ENCODE peak calls at places on chromosome 22, in four cellular contexts. O is thyroid gland, V is adrenal gland, A is K562. L is an unnamed sample.
A peak's percentile ranks its signal among the peaks of the same experiment; 100 is the strongest.

GRCh38 chr22:19679476-19680099 is 34.7 kb upstream of the SEPTIN5 start:
- DNase-seq in A (peak; percentile 99), V (peak; percentile 60), O (peak; percentile 56), L (peak; percentile 18)

GRCh38 chr22:22210375-22210774 is 34.2 kb upstream of the VPREB1 start:
- DNase-seq in V (no peak), O (no peak), A (no peak), L (no peak)

GRCh38 chr22:31577711-31578110 is 81.4 kb downstream of the SFI1 start:
- DNase-seq in V (no peak), A (no peak), O (no peak), L (no peak)

GRCh38 chr22:30947821-30948454 is 20.6 kb downstream of the MORC2 start:
- DNase-seq in O (no peak), A (peak; percentile 18), V (no peak), L (peak; percentile 41)

GRCh38 chr22:45341503-45341902 is 31.8 kb downstream of the FAM118A start:
- DNase-seq in O (peak; percentile 65), V (no peak), A (no peak), L (peak; percentile 86)

GRCh38 chr22:41625577-41625976 is 4.5 kb downstream of the XRCC6 start:
- DNase-seq in O (no peak), V (peak; percentile 80), A (no peak), L (no peak)

GRCh38 chr22:21726650-21727049 is 8.9 kb downstream of the YPEL1 start:
- DNase-seq in O (no peak), V (no peak), A (peak; percentile 83), L (peak; percentile 17)

GRCh38 chr22:19896665-19897355 is 42.1 kb upstream of the GNB1L start:
- DNase-seq in A (peak; percentile 84), V (no peak), O (no peak), L (no peak)

GRCh38 chr22:38843201-38843715 is 570 bp downstream of the NPTXR start:
- DNase-seq in O (peak; percentile 61), A (peak; percentile 60), V (peak; percentile 61), L (peak; percentile 55)

GRCh38 chr22:37824674-37825641 is 1.8 kb downstream of the GALR3 start:
- DNase-seq in A (no peak), O (no peak), V (no peak), L (peak; percentile 69)

DNA sequence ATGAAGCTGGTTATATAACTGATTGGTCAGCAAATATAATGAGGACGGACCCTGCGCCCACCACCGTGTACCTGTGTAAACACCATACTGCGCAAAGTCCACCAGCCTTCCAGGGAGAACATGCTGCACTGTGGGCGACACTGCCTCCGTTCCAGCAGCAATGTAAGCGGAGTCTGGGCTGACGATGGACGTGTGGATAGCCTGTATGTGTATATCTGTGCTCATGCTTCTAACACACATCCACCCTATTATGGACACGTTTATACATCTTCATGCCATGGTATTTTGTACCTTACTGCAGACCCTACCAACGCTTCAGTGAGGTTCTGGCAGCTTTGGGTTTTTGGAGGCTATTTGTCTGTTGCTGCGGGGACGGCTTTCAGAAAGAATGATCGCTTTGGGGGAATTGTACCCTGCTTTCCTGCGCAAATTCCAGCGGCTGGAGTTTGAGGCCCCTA is 1.4 kb upstream of the USP18 start:
- DNase-seq in V (no peak), O (no peak), A (no peak), L (no peak)
- TF ChIP-seq POLR2A in V (no peak), O (no peak), A (no peak), L (no peak)

GRCh38 chr22:50547231-50547851 is 1.6 kb downstream of the KLHDC7B start:
- DNase-seq in A (peak; percentile 43), O (no peak), V (no peak), L (no peak)

GRCh38 chr22:50550395-50550794 is 4.7 kb downstream of the KLHDC7B start:
- DNase-seq in A (no peak), O (no peak), V (no peak), L (no peak)

GRCh38 chr22:50548913-50549790 is 3.5 kb downstream of the KLHDC7B start:
- DNase-seq in O (no peak), V (no peak), A (no peak), L (no peak)

GRCh38 chr22:50546326-50547230 is 879 bp downstream of the KLHDC7B start:
- DNase-seq in O (no peak), V (no peak), A (peak; percentile 44), L (no peak)

GRCh38 chr22:50548046-50548912 is 2.6 kb downstream of the KLHDC7B start:
- DNase-seq in V (no peak), A (no peak), O (peak; percentile 39), L (no peak)
- TF ChIP-seq POLR2A in V (no peak), A (no peak), O (no peak), L (no peak)

GRCh38 chr22:29767289-29768051 is at the start of gene UQCR10:
- DNase-seq in O (peak; percentile 93), A (peak; percentile 79), V (peak; percentile 96), L (peak; percentile 94)
- TF ChIP-seq POLR2A in O (no peak), A (peak; percentile 87), V (no peak), L (peak; percentile 83)

DNA sequence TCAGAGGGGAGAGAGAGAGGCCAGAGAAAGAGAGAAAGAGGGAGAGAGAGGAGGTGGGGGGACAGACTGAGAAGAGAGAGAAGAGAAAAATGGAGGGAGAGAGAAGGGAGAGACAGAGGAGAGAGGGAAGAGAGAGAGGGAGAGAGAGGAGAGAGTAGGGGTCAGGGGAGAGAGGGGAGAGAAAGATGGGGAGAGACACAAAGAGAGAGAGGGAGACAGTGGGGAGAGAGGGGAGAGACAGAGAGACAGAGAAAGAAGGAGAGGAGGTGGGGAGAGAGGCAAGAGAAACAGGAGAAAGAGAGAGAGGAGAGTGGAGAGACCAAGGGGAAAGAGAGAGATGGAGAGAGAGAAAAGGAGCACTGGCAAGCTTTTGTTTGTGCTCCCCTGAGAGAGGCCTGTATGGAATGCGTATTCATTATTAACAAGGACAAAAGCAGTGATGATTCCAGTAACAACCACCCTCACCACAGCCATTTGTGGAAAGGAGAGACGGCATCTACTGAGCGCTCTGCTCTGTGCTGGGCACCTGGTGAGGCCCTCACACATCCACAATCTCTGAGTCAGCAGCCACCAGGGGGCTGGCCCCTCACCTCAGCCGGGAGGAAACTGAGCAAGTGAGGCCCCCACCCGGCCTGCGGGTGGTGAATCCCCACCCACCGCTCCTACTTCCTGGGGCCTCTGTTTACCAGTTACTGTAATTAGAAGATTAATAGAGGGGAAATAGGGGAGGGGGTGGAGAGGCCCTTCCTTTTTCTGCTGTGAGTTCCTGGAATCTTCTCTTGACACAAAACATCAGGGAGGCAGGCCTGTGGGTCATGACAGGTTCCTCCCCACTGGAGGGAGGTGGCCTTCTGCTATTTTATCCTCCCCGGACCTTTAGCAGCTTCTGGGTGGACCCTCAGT is 14.7 kb upstream of the MIAT start:
- DNase-seq in A (peak; percentile 61), O (no peak), V (no peak), L (peak; percentile 71)
- TF ChIP-seq POLR2A in A (peak; percentile 48), O (no peak), V (no peak), L (no peak)

L was measured in erythroblast.